ENCODE peak calls at places on chromosome 20, in eight cellular contexts. One of them, this sample, is unnamed.

GRCh38 chr20:17940447-17940971 is 28.1 kb downstream of the SNX5 start:
- DNase-seq in fibroblast of lung: no peak
- DNase-seq in type B pancreatic cell: no peak
- DNase-seq in GM20000: no peak
- DNase-seq in epithelial cell of esophagus: no peak
- DNase-seq in CMK: no peak
- DNase-seq in A172: no peak
- DNase-seq in AG04450: no peak
- DNase-seq in this sample: no peak

GRCh38 chr20:52081791-52082190 is 109.8 kb downstream of the ZFP64 start:
- DNase-seq in fibroblast of lung: no peak
- DNase-seq in type B pancreatic cell: no peak
- DNase-seq in GM20000: no peak
- DNase-seq in epithelial cell of esophagus: no peak
- DNase-seq in CMK: no peak
- DNase-seq in A172: no peak
- DNase-seq in AG04450: no peak
- DNase-seq in this sample: no peak

GRCh38 chr20:37202267-37202943 is 23.1 kb upstream of the MROH8 start:
- DNase-seq in fibroblast of lung: peak
- DNase-seq in type B pancreatic cell: no peak
- DNase-seq in GM20000: no peak
- DNase-seq in epithelial cell of esophagus: peak
- DNase-seq in CMK: no peak
- DNase-seq in A172: peak
- DNase-seq in AG04450: peak
- DNase-seq in this sample: no peak

GRCh38 chr20:36825374-36826104 is 50.4 kb upstream of the TLDC2 start:
- DNase-seq in fibroblast of lung: no peak
- DNase-seq in type B pancreatic cell: no peak
- DNase-seq in GM20000: no peak
- DNase-seq in epithelial cell of esophagus: no peak
- DNase-seq in CMK: no peak
- DNase-seq in A172: no peak
- DNase-seq in AG04450: no peak
- DNase-seq in this sample: no peak

GRCh38 chr20:34848597-34848996 is 23.1 kb upstream of the NCOA6 start:
- DNase-seq in fibroblast of lung: no peak
- DNase-seq in type B pancreatic cell: no peak
- DNase-seq in GM20000: no peak
- DNase-seq in epithelial cell of esophagus: no peak
- DNase-seq in CMK: no peak
- DNase-seq in A172: no peak
- DNase-seq in AG04450: no peak
- DNase-seq in this sample: no peak

GRCh38 chr20:25584905-25585704 is at the start of gene NINL:
- DNase-seq in fibroblast of lung: peak
- DNase-seq in type B pancreatic cell: peak
- DNase-seq in GM20000: peak
- DNase-seq in epithelial cell of esophagus: peak
- DNase-seq in CMK: no peak
- DNase-seq in A172: peak
- DNase-seq in AG04450: no peak
- DNase-seq in this sample: no peak

GRCh38 chr20:37356387-37356786 is 10.4 kb downstream of the SRC start:
- DNase-seq in fibroblast of lung: peak
- DNase-seq in type B pancreatic cell: no peak
- DNase-seq in GM20000: no peak
- DNase-seq in epithelial cell of esophagus: peak
- DNase-seq in CMK: no peak
- DNase-seq in A172: peak
- DNase-seq in AG04450: no peak
- DNase-seq in this sample: no peak

GRCh38 chr20:61185841-61186601 is 66.0 kb upstream of the CDH4 start:
- DNase-seq in fibroblast of lung: peak
- DNase-seq in type B pancreatic cell: no peak
- DNase-seq in GM20000: no peak
- DNase-seq in epithelial cell of esophagus: peak
- DNase-seq in CMK: no peak
- DNase-seq in A172: peak
- DNase-seq in AG04450: peak
- DNase-seq in this sample: no peak

GRCh38 chr20:2771631-2772080 is 28.8 kb downstream of the CPXM1 start:
- DNase-seq in fibroblast of lung: no peak
- DNase-seq in type B pancreatic cell: peak
- DNase-seq in GM20000: no peak
- DNase-seq in epithelial cell of esophagus: no peak
- DNase-seq in CMK: no peak
- DNase-seq in A172: peak
- DNase-seq in AG04450: no peak
- DNase-seq in this sample: no peak

GRCh38 chr20:63708301-63709148 is 686 bp downstream of the ZGPAT start:
- DNase-seq in fibroblast of lung: no peak
- DNase-seq in type B pancreatic cell: no peak
- DNase-seq in GM20000: no peak
- DNase-seq in epithelial cell of esophagus: peak
- DNase-seq in CMK: no peak
- DNase-seq in A172: no peak
- DNase-seq in AG04450: no peak
- DNase-seq in this sample: no peak

GRCh38 chr20:49646528-49646927 is 67.2 kb downstream of the B4GALT5 start:
- DNase-seq in fibroblast of lung: no peak
- DNase-seq in type B pancreatic cell: no peak
- DNase-seq in GM20000: no peak
- DNase-seq in epithelial cell of esophagus: no peak
- DNase-seq in CMK: no peak
- DNase-seq in A172: no peak
- DNase-seq in AG04450: no peak
- DNase-seq in this sample: no peak

GRCh38 chr20:63032026-63032800 is 25.4 kb upstream of the BHLHE23 start:
- DNase-seq in fibroblast of lung: no peak
- DNase-seq in type B pancreatic cell: no peak
- DNase-seq in GM20000: peak
- DNase-seq in epithelial cell of esophagus: no peak
- DNase-seq in CMK: no peak
- DNase-seq in A172: no peak
- DNase-seq in AG04450: no peak
- DNase-seq in this sample: no peak

GRCh38 chr20:63082308-63082938 is 75.7 kb upstream of the BHLHE23 start:
- DNase-seq in fibroblast of lung: no peak
- DNase-seq in type B pancreatic cell: no peak
- DNase-seq in GM20000: peak
- DNase-seq in epithelial cell of esophagus: peak
- DNase-seq in CMK: no peak
- DNase-seq in A172: peak
- DNase-seq in AG04450: no peak
- DNase-seq in this sample: no peak

GRCh38 chr20:10654630-10655029 is 19.2 kb downstream of the JAG1 start:
- DNase-seq in fibroblast of lung: no peak
- DNase-seq in type B pancreatic cell: no peak
- DNase-seq in GM20000: peak
- DNase-seq in epithelial cell of esophagus: peak
- DNase-seq in CMK: no peak
- DNase-seq in A172: no peak
- DNase-seq in AG04450: no peak
- DNase-seq in this sample: no peak